ENCODE peak calls at places on chromosomes 2 and 18, in seven cellular contexts. A is right atrium auricular region, H is mesenchymal stem cell, Q is GM23338, U is transverse colon, L is mesendoderm, T is tibial artery. M is an unnamed sample. For H3K4me1, the result is how much of the 10 kb centered on the place peaks cover.

GRCh38 chr2:237129625-237130263 is 44.1 kb downstream of the COPS8 start:
- DNase-seq in A (no peak), H (no peak), Q (no peak), U (no peak), L (no peak), T (no peak), M (no peak)

GRCh38 chr2:166372046-166372445 is 3.7 kb downstream of the SCN9A start:
- DNase-seq in A (no peak), H (no peak), Q (no peak), U (no peak), L (no peak), T (no peak), M (no peak)

GRCh38 chr2:211437396-211437795 is 881.0 kb downstream of the CPS1 start:
- DNase-seq in A (no peak), H (no peak), Q (no peak), U (no peak), L (no peak), T (no peak), M (no peak)

GRCh38 chr2:45577426-45577825 is 33.6 kb downstream of the SRBD1 start:
- DNase-seq in A (no peak), H (no peak), Q (no peak), U (no peak), L (no peak), T (no peak), M (no peak)

GRCh38 chr2:50492452-50492851 is 539.5 kb downstream of the NRXN1 start:
- DNase-seq in A (no peak), H (peak), Q (peak), U (peak), L (peak), T (no peak), M (peak)

GRCh38 chr2:42046819-42047487 is 868 bp upstream of the PKDCC start:
- DNase-seq in A (no peak), H (peak), Q (peak), U (no peak), L (peak), T (no peak), M (no peak)

GRCh38 chr18:62128157-62128556 is 58.7 kb downstream of the PIGN start:
- DNase-seq in A (no peak), H (peak), Q (no peak), U (no peak), L (no peak), T (no peak), M (no peak)

GRCh38 chr18:57859314-57859713 is 56.2 kb upstream of the ATP8B1 start:
- DNase-seq in A (no peak), H (peak), Q (peak), U (peak), L (peak), T (no peak), M (no peak)

GRCh38 chr2:232372231-232373208 is 6.0 kb upstream of the ALPP start:
- DNase-seq in A (no peak), H (peak), Q (no peak), U (no peak), L (no peak), T (no peak), M (no peak)

GRCh38 chr2:224952942-224953657 is 89.2 kb downstream of the DOCK10 start:
- DNase-seq in A (no peak), H (no peak), Q (no peak), U (peak), L (no peak), T (no peak), M (no peak)

DNA sequence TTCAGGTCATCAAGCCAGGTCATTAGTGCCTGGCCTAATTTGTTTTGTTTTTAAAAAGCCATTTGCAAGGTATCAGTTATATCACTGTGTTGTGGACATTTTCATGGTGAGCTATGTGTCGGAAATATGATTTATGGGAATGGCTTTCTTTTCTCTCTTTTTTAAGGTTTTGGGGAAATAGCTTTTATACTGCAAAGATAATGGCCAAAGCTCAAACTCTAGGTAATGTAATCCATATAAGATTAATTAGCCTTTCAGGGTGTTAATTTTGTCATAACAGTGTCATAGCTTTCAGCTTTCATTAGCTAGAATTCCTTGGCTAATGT is 45.8 kb downstream of the PCBP1 start:
- DNase-seq in A (no peak), H (no peak), Q (no peak), U (no peak), L (no peak), T (no peak), M (no peak)
- H3K4me3 ChIP-seq in A (no peak), H (no peak), Q (no peak), U (no peak), L (no peak), T (peak), M (no peak)

GRCh38 chr2:71332413-71332866 is 858 bp downstream of the ZNF638 start:
- DNase-seq in A (no peak), H (no peak), Q (no peak), U (no peak), L (no peak), T (no peak), M (no peak)
- H3K4me1 ChIP-seq in A (under half), H (under half), Q (under half), U (under half), L (under half), T (under half), M (under half)

GRCh38 chr2:172430671-172431070 is 3.3 kb downstream of the ITGA6 start:
- DNase-seq in A (no peak), H (no peak), Q (no peak), U (no peak), L (no peak), T (no peak), M (no peak)
- H3K4me3 ChIP-seq in A (peak), H (no peak), Q (peak), U (no peak), L (no peak), T (no peak), M (peak)

DNA sequence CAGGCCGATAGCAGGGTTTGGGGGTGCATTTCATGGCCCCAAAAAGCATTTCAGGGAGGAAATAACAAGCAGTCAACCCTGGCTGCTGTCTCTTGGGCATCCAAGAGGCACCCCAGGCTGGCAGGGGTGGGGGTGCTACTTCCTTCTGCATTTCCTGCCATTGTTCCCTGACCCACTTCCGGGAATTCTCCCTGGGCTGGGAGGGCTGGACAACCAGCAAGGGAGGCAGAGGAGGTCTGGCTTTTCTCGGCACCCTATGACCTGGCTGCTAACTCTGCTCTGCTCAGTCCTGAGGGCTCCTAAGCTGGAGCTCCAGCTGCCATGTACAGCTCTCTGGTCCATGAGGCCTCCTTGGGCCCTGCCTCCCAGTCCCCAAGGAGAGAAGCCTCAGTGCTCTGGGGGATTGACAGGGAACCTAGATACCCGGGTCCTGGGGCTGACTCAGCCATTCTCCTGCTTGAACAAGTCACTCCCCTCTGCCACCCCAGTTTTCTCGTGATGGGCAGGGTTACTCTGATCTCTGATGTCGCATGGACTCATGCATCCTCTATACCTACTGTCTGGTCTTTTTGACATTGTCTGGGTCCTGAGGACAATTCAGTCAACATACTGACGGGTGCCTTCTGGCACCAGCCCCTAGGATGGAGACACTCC is 47.2 kb downstream of the DYSF start:
- DNase-seq in A (no peak), H (no peak), Q (peak), U (no peak), L (peak), T (no peak), M (peak)
- H3K4me1 ChIP-seq in A (half or more), H (under half), Q (under half), U (under half), L (under half), T (under half), M (half or more)

GRCh38 chr2:7632420-7632819 is 715.2 kb downstream of the RNF144A start:
- DNase-seq in A (no peak), H (no peak), Q (no peak), U (no peak), L (no peak), T (no peak), M (no peak)
- H3K4me3 ChIP-seq in A (no peak), H (no peak), Q (no peak), U (no peak), L (no peak), T (no peak), M (no peak)

DNA sequence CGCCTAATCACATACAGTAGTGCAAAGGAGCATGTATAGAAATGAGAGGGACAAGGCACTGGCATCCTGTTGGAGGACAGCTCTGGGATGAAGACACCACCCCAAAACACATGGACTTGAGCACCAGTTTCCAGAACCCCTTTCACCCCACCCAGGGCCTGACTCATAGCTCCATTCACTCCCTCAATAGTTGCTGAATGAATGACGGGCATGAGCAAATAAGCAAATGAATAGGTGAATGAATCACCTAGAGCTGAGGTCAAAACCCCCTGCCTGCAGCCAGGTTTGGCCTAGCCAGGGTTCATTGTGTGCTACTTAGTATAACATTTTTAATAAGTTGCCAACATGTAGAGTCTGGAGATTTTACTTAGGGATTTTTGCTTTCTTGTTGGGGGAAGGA is 66.4 kb downstream of the NRP2 start:
- DNase-seq in A (no peak), H (no peak), Q (peak), U (no peak), L (peak), T (no peak), M (no peak)
- H3K4me1 ChIP-seq in A (under half), H (under half), Q (under half), U (under half), L (under half), T (under half), M (under half)

GRCh38 chr2:156333274-156333950 is 891 bp upstream of the NR4A2 start:
- DNase-seq in A (no peak), H (no peak), Q (no peak), U (no peak), L (no peak), T (no peak), M (no peak)
- H3K4me3 ChIP-seq in A (peak), H (peak), Q (peak), U (peak), L (peak), T (peak), M (peak)

GRCh38 chr2:84297155-84297554 is 161.9 kb downstream of the SUCLG1 start:
- DNase-seq in A (no peak), H (no peak), Q (peak), U (peak), L (peak), T (no peak), M (no peak)
- H3K4me1 ChIP-seq in A (under half), H (under half), Q (under half), U (under half), L (under half), T (under half), M (under half)

GRCh38 chr2:158501301-158501700 is 44.5 kb downstream of the PKP4 start:
- DNase-seq in A (no peak), H (no peak), Q (no peak), U (no peak), L (no peak), T (no peak), M (peak)

GRCh38 chr2:158499383-158499782 is 42.6 kb downstream of the PKP4 start:
- DNase-seq in A (no peak), H (no peak), Q (no peak), U (no peak), L (no peak), T (no peak), M (no peak)

GRCh38 chr2:158504088-158504487 is 47.3 kb downstream of the PKP4 start:
- DNase-seq in A (no peak), H (no peak), Q (no peak), U (no peak), L (no peak), T (no peak), M (no peak)

GRCh38 chr2:158505448-158505934 is 48.7 kb downstream of the PKP4 start:
- DNase-seq in A (no peak), H (no peak), Q (no peak), U (no peak), L (peak), T (no peak), M (no peak)

GRCh38 chr2:158502984-158503383 is 46.2 kb downstream of the PKP4 start:
- DNase-seq in A (no peak), H (peak), Q (no peak), U (no peak), L (peak), T (no peak), M (no peak)
- H3K4me3 ChIP-seq in A (no peak), H (no peak), Q (no peak), U (no peak), L (no peak), T (no peak), M (no peak)